ENCODE peak calls at places on chromosomes 2 and 18, in seven cellular contexts. W is dorsolateral prefrontal cortex, Y is tibial nerve, G is AG04450, I is small intestine, B is SJSA1, J is mesendoderm. U is an unnamed sample.

GRCh38 chr2:68292108-68292710 is 27.5 kb downstream of the CNRIP1 start:
- DNase-seq in Y (no peak), B (no peak), G (no peak), W (no peak), J (peak; percentile 42), I (peak; percentile 40), U (no peak)

GRCh38 chr2:177026253-177026652 is 186.3 kb upstream of the HNRNPA3 start:
- DNase-seq in I (no peak), W (no peak), B (no peak), Y (no peak), G (no peak), J (no peak), U (no peak)

GRCh38 chr2:219157396-219157795 is 3.2 kb downstream of the NHEJ1 start:
- DNase-seq in W (no peak), J (no peak), I (no peak), G (no peak), B (no peak), Y (no peak), U (no peak)

GRCh38 chr2:152047826-152048476 is 50.9 kb downstream of the CACNB4 start:
- DNase-seq in B (peak; percentile 9), W (no peak), I (no peak), J (no peak), Y (no peak), G (no peak), U (no peak)

GRCh38 chr18:24503182-24503581 is 42.7 kb downstream of the HRH4 start:
- DNase-seq in I (no peak), B (no peak), G (no peak), Y (no peak), J (no peak), W (no peak), U (no peak)

GRCh38 chr2:121649652-121650553 is 641 bp upstream of the CLASP1 start:
- DNase-seq in W (peak; percentile 92), Y (peak; percentile 90), I (peak; percentile 90), J (peak; percentile 96), G (peak; percentile 77), B (peak; percentile 97), U (peak; percentile 93)

GRCh38 chr2:28316546-28317335 is 75.9 kb upstream of the FOSL2 start:
- DNase-seq in Y (no peak), G (no peak), I (no peak), W (no peak), B (no peak), J (no peak), U (no peak)

GRCh38 chr2:23532311-23533013 is 147.5 kb downstream of the KLHL29 start:
- DNase-seq in W (peak; percentile 37), B (no peak), I (no peak), G (no peak), J (no peak), Y (no peak), U (no peak)

GRCh38 chr2:177298191-177298590 is 33.7 kb upstream of the NFE2L2 start:
- DNase-seq in I (no peak), Y (no peak), J (no peak), W (no peak), G (no peak), B (peak; percentile 18), U (no peak)

GRCh38 chr18:9097349-9097748 is 5.2 kb upstream of the NDUFV2 start:
- DNase-seq in G (no peak), J (no peak), I (no peak), Y (no peak), W (no peak), B (no peak), U (no peak)

GRCh38 chr2:237624565-237624964 is 2.8 kb upstream of the LRRFIP1 start:
- DNase-seq in J (no peak), G (no peak), B (no peak), W (no peak), I (no peak), Y (no peak), U (no peak)

GRCh38 chr2:24058887-24059286 is 9.3 kb downstream of the FKBP1B start:
- DNase-seq in W (no peak), J (no peak), Y (no peak), I (no peak), B (no peak), G (no peak), U (no peak)

GRCh38 chr2:98524168-98524567 is 79.5 kb downstream of the INPP4A start:
- DNase-seq in Y (no peak), G (no peak), I (no peak), W (no peak), J (no peak), B (no peak), U (no peak)

GRCh38 chr2:118089015-118089800 is 937 bp downstream of the INSIG2 start:
- DNase-seq in G (no peak), W (no peak), B (peak; percentile 51), I (peak; percentile 62), Y (no peak), J (peak; percentile 27), U (peak; percentile 39)

GRCh38 chr2:220569380-220569779 is 942.0 kb downstream of the SLC4A3 start:
- DNase-seq in W (no peak), Y (no peak), G (no peak), J (no peak), I (no peak), B (no peak), U (no peak)

GRCh38 chr2:9112079-9112721 is 94.4 kb upstream of the ASAP2 start:
- DNase-seq in W (no peak), G (peak; percentile 86), Y (no peak), I (no peak), J (no peak), B (peak; percentile 89), U (peak; percentile 84)

GRCh38 chr2:44777542-44777941 is 164.0 kb upstream of the SIX3 start:
- DNase-seq in J (peak; percentile 25), G (no peak), I (peak; percentile 14), Y (no peak), B (no peak), W (no peak), U (no peak)

DNA sequence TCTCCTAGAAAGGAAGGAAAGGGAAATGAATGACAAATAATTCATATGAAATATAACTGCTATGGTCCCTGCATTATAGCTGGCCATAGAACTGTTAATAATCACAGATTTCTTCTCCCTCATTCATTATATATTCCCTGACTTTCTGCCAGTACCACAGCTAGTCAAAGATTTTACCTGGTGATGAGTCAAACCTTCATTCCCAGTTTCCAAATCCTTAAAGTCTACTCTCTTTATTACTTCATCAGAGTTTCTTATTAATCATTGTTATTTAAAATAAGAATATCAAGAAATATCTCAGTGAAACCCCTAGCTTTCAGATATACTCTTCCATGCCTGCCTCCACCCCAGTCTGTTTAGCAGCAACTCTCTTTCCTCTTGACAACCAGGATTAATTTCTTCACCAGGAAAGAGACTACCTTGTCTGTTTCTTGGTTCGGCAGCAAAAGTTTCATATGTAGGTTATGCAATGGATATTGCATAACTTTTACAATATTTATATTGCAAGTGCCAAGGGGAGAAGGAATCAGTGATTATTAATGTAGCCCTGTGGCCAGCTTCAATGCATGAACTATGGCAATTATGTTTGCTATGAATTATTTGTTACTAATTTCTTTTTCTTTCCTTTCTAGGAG is 533.8 kb downstream of the FBXO15 start:
- DNase-seq in I (no peak), J (no peak), G (no peak), Y (no peak), W (no peak), B (no peak), U (no peak)
- H3K4me3 ChIP-seq in I (no peak overlapping the region), J (no peak overlapping the region), G (no peak overlapping the region), Y (no peak overlapping the region), W (no peak overlapping the region), B (no peak overlapping the region), U (no peak overlapping the region)

DNA sequence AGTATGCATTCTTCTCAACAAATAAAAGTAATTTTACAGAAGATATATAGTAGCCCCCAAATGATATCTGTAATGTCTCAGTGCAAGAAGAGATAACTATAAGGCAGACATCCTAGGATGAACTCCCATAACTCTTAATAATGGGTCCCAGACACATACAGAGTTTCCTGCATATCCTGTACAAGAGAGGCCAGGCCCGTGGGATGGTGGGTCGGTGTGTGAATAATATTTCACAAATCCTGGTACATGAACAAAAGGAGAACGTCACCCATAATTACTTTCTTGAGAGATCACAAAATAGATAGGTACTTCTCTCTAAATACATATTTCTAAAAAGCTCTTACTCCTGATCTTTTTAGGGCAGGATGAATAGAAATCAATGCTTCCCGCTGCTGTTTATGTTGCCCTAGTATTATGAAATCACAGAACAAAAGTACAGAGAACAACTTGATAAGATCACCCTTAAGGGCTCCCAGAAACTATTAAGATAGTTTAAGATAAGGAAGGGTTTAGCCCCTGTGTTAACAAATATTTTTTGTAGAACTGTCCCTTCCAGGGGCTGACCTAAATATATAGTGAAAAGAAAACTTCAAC is 5.4 kb downstream of the IRS1 start:
- DNase-seq in Y (no peak), I (no peak), G (no peak), B (peak; percentile 65), W (no peak), J (no peak), U (no peak)
- H3K27ac ChIP-seq in Y (peak overlapping the region; percentile 96), I (no peak overlapping the region), G (peak overlapping the region; percentile 59), B (peak overlapping the region; percentile 55), W (peak overlapping the region; percentile 28), J (no peak overlapping the region), U (peak overlapping the region; percentile 46)

GRCh38 chr18:49869354-49869753 is 56.0 kb upstream of the ACAA2 start:
- DNase-seq in B (no peak), Y (no peak), J (no peak), I (no peak), W (no peak), G (no peak), U (no peak)
- H3K4me3 ChIP-seq in B (no peak overlapping the region), Y (no peak overlapping the region), J (no peak overlapping the region), I (no peak overlapping the region), W (no peak overlapping the region), G (no peak overlapping the region), U (no peak overlapping the region)

GRCh38 chr2:150126839-150127238 is 360.6 kb downstream of the RND3 start:
- DNase-seq in J (no peak), B (no peak), Y (no peak), W (no peak), G (no peak), I (no peak), U (no peak)

GRCh38 chr2:150127995-150128394 is 359.5 kb downstream of the RND3 start:
- DNase-seq in I (no peak), G (no peak), B (no peak), W (no peak), J (no peak), Y (no peak), U (no peak)

GRCh38 chr2:150126143-150126725 is 361.2 kb downstream of the RND3 start:
- DNase-seq in Y (no peak), J (no peak), B (no peak), I (no peak), W (no peak), G (no peak), U (peak; percentile 46)

GRCh38 chr2:150125708-150126107 is 361.8 kb downstream of the RND3 start:
- DNase-seq in W (no peak), I (no peak), B (peak; percentile 89), J (peak; percentile 60), G (no peak), Y (no peak), U (no peak)

DNA sequence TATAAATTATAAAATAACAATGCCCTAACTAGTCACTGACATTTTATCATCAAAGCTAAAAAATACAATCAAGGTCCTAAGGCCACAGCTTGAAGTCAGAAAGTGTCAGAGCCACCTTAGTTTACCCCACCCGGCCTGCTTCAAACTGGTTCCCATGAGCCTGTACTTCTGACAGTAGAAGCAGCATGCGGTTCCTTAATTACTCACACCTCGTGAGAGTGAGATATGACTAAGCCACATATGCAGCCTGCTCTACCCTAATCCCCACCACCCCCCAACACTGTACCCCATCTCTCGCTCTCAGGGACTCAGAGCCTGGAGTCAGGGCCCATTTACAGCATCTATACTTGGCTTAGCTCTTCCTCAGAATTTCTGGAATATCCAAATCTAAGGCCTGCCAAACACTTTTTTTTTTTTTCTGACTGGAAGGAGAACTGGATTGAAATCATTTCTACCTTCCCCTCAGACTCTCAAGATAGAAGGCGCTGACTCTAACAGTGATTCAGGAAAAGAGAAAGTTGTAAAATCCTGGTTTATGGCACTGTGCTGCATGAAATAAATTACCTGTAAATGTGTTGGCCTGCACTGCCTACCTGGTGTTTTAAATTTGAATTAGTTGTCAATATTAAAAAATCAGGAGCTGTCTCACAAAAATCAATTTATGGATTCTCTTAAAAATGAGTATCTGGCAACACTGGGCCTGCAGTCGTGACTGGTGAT is 360.0 kb downstream of the RND3 start:
- DNase-seq in G (no peak), Y (no peak), B (no peak), J (peak; percentile 42), W (no peak), I (no peak), U (no peak)
- H3K27ac ChIP-seq in G (no peak overlapping the region), Y (no peak overlapping the region), B (no peak overlapping the region), J (no peak overlapping the region), W (no peak overlapping the region), I (no peak overlapping the region), U (no peak overlapping the region)

U was measured in left lung.